ENCODE peak calls at places on chromosomes 13 and 19, in six cellular contexts. W, X, U, S, B and J are unnamed samples. For H3K9me3 and H3K4me1, the result is how much of the 10 kb centered on the place peaks cover.

GRCh38 chr13:34578917-34579316 is 363.2 kb upstream of the NBEA start:
- DNase-seq in U (no peak), S (no peak), X (no peak), W (no peak), B (no peak), J (no peak)

GRCh38 chr19:50815443-50815842 is 8.1 kb downstream of the KLK1 start:
- DNase-seq in S (no peak), X (no peak), W (no peak), U (no peak), B (no peak), J (no peak)

GRCh38 chr19:55640043-55640576 is 692 bp upstream of the ZNF580 start:
- DNase-seq in S (no peak), U (peak), X (peak), W (peak), B (peak), J (peak)

GRCh38 chr13:113929628-113930615 is 44.0 kb downstream of the C13orf46 start:
- DNase-seq in S (no peak), B (no peak), X (no peak), W (no peak), U (no peak), J (no peak)

GRCh38 chr13:31846182-31846938 is 107.0 kb downstream of the RXFP2 start:
- DNase-seq in S (peak), B (peak), W (peak), U (peak), X (peak), J (peak)

GRCh38 chr19:10137751-10138682 is 18.3 kb upstream of the EIF3G start:
- DNase-seq in W (peak), B (no peak), X (no peak), S (no peak), U (no peak), J (no peak)

GRCh38 chr19:35248310-35249145 is at the start of gene LSR:
- DNase-seq in U (peak), B (no peak), X (peak), W (peak), S (peak), J (peak)

GRCh38 chr19:33486936-33487793 is 34.4 kb downstream of the PEPD start:
- DNase-seq in S (peak), W (no peak), B (no peak), X (peak), U (no peak), J (no peak)

GRCh38 chr19:1907563-1908363 is 2.6 kb downstream of the ADAT3 start:
- DNase-seq in B (no peak), X (no peak), S (no peak), U (no peak), W (peak), J (peak)

GRCh38 chr13:79883216-79883615 is 402.3 kb downstream of the NDFIP2 start:
- DNase-seq in B (no peak), W (no peak), U (no peak), X (no peak), S (no peak), J (no peak)

GRCh38 chr19:4636151-4636717 is 3.1 kb upstream of the TNFAIP8L1 start:
- DNase-seq in U (peak), S (peak), W (peak), X (peak), B (peak), J (peak)

GRCh38 chr19:42427313-42427712 is at the start of gene LIPE:
- DNase-seq in X (no peak), B (peak), W (no peak), S (no peak), U (no peak), J (no peak)

GRCh38 chr13:20566424-20566916 is 487 bp upstream of the IFT88 start:
- DNase-seq in W (peak), X (no peak), B (peak), S (no peak), U (no peak), J (peak)

GRCh38 chr19:13181747-13182388 is 31.7 kb downstream of the IER2 start:
- DNase-seq in B (peak), U (no peak), W (peak), S (peak), X (peak), J (peak)

GRCh38 chr19:49441210-49441959 is at the start of gene SLC17A7:
- DNase-seq in S (peak), W (no peak), U (no peak), X (no peak), B (no peak), J (peak)

GRCh38 chr19:44908836-44909201 is 3.2 kb downstream of the APOE start:
- DNase-seq in U (no peak), S (no peak), W (no peak), X (no peak), B (no peak), J (no peak)

GRCh38 chr13:44786724-44787123 is 202.5 kb downstream of the NUFIP1 start:
- DNase-seq in B (peak), U (no peak), X (no peak), S (no peak), W (no peak), J (no peak)

GRCh38 chr13:43874512-43875092 is 4.9 kb downstream of the CCDC122 start:
- DNase-seq in W (no peak), S (peak), B (peak), X (no peak), U (peak), J (no peak)

GRCh38 chr19:10654610-10655456 is 687 bp downstream of the ILF3 start:
- DNase-seq in X (peak), S (peak), W (peak), B (no peak), U (no peak), J (peak)

GRCh38 chr19:11735375-11735774 is 3.4 kb downstream of the ZNF823 start:
- DNase-seq in S (no peak), X (no peak), U (no peak), W (no peak), B (no peak), J (peak)

GRCh38 chr13:33351324-33351723 is 65.8 kb upstream of the STARD13 start:
- DNase-seq in U (no peak), S (no peak), X (no peak), W (no peak), B (peak), J (peak)

GRCh38 chr19:50702870-50703829 is 16.5 kb downstream of the SHANK1 start:
- DNase-seq in U (no peak), W (no peak), B (no peak), S (no peak), X (no peak), J (no peak)

GRCh38 chr19:18568367-18568766 is 3.3 kb upstream of the UBA52 start:
- DNase-seq in X (no peak), W (no peak), S (no peak), B (no peak), U (no peak), J (no peak)

GRCh38 chr13:99418663-99419140 is 82.6 kb upstream of the TM9SF2 start:
- DNase-seq in W (no peak), S (no peak), X (no peak), B (no peak), U (no peak), J (no peak)

GRCh38 chr19:29379257-29379986 is 146.4 kb upstream of the VSTM2B start:
- DNase-seq in B (no peak), S (no peak), X (peak), W (no peak), U (no peak), J (peak)

GRCh38 chr13:28820099-28821051 is at the start of gene MTUS2:
- DNase-seq in W (no peak), S (peak), X (no peak), U (no peak), B (no peak), J (no peak)

GRCh38 chr19:6357995-6358394 is 3.3 kb upstream of the CLPP start:
- DNase-seq in U (no peak), X (no peak), B (no peak), W (peak), S (no peak), J (no peak)

GRCh38 chr19:40604647-40605200 is 3.6 kb downstream of the LTBP4 start:
- DNase-seq in U (no peak), B (no peak), S (no peak), X (no peak), W (no peak), J (peak)

DNA sequence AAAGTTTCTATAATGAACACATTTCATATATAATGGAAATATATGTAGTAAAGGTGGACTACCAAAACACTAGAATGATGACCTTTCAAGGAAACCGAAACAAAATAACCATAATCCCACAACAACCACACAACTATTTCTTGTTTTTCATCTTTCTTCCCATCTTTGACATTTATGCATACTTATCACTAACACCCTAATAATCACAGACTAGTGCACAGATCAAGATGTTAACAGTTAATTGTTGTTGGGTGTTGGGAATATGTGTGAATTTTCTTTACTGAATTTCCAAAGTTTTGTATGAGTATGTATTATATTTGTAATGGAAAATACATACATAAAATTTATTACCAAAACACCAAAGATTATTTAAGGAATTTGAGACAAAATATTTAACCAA is 30.3 kb downstream of the PEG3 start:
- DNase-seq in X (no peak), S (no peak), U (no peak), B (no peak), W (no peak), J (no peak)
- H3K9me3 ChIP-seq in X (under half), S (under half), U (under half), B (under half), W (under half), J (under half)

GRCh38 chr19:52190679-52191293 is 934 bp downstream of the PPP2R1A start:
- DNase-seq in X (peak), B (peak), S (no peak), W (peak), U (no peak), J (peak)
- H3K4me1 ChIP-seq in X (under half), B (under half), S (under half), W (half or more), U (under half), J (under half)

DNA sequence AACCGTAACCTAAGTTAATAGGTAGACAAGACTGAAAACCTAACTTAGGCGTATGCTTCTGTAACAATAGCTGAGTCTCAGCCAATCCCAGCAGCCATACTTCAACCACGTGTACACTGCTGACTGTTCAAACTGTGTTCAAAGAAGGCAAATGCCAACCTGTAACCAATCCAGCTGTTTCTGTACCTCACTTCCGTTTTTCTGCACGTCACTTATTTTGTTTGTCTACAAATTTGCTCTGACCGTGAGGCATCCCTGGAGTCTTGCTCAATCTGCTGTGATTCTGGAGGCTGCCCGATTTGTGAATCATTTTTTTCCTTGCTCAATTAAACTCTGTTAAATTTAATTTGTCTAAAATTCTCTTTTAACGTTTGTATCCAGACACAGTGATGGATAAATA is 59.2 kb downstream of the EDNRB start:
- DNase-seq in X (no peak), S (no peak), B (peak), U (no peak), W (no peak), J (no peak)
- H3K27ac ChIP-seq in X (no peak), S (no peak), B (peak), U (no peak), W (peak), J (peak)

DNA sequence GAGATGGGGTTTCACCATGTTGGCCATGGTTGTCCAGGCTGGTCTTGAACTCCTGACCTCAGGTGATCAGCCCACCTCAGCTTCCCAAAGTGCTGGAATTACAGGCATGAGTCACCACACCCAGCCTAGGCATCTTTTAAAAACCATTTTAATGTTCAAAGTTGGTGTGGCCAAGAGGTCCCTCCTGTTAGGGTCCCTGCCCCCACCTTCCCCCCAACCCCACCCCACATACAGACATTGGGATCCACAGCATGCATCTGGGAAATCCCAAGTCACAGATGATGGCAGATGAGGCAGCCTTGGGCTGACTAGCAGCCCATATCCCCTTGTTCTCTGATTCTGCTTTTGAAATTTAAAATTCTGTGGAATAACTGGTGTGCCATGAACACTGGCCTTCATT is 226.0 kb downstream of the KATNAL1 start:
- DNase-seq in X (no peak), S (no peak), U (no peak), B (no peak), W (no peak), J (no peak)
- H3K9me3 ChIP-seq in X (under half), S (under half), U (under half), B (under half), W (under half), J (under half)